ENCODE peak calls at places on chromosomes 16 and 17, in four cellular contexts. One of them, this sample, is unnamed.
A peak's percentile ranks its signal among the peaks of the same experiment; 100 is the strongest.

GRCh38 chr17:55717898-55718735 is 4.5 kb downstream of the TMEM100 start:
- DNase-seq in K562: peak; percentile 42
- DNase-seq in GM12878: no peak
- DNase-seq in HepG2: peak; percentile 78
- DNase-seq in this sample: peak; percentile 49

GRCh38 chr17:59746849-59747445 is 39.5 kb downstream of the VMP1 start:
- DNase-seq in HepG2: peak; percentile 62
- DNase-seq in GM12878: no peak
- DNase-seq in K562: peak; percentile 22
- DNase-seq in this sample: peak; percentile 18

GRCh38 chr16:74825941-74826340 is 51.3 kb upstream of the FA2H start:
- DNase-seq in HepG2: no peak
- DNase-seq in GM12878: no peak
- DNase-seq in K562: no peak
- DNase-seq in this sample: no peak

GRCh38 chr16:87160752-87161337 is 156.3 kb downstream of the C16orf95 start:
- DNase-seq in K562: no peak
- DNase-seq in HepG2: no peak
- DNase-seq in GM12878: no peak
- DNase-seq in this sample: no peak

GRCh38 chr17:5110816-5111215 is 862 bp downstream of the ZNF232 start:
- DNase-seq in GM12878: no peak
- DNase-seq in K562: no peak
- DNase-seq in HepG2: peak; percentile 10
- DNase-seq in this sample: no peak

GRCh38 chr16:87740909-87741424 is 24.8 kb downstream of the KLHDC4 start:
- DNase-seq in K562: no peak
- DNase-seq in GM12878: no peak
- DNase-seq in HepG2: no peak
- DNase-seq in this sample: no peak

GRCh38 chr17:19485800-19486340 is 47.8 kb upstream of the SLC47A1 start:
- DNase-seq in HepG2: no peak
- DNase-seq in GM12878: no peak
- DNase-seq in K562: no peak
- DNase-seq in this sample: no peak

GRCh38 chr17:42989726-42990652 is 8.2 kb upstream of the RPL27 start:
- DNase-seq in GM12878: no peak
- DNase-seq in K562: no peak
- DNase-seq in HepG2: peak; percentile 32
- DNase-seq in this sample: no peak

GRCh38 chr17:12037970-12038369 is 17.3 kb downstream of the MAP2K4 start:
- DNase-seq in GM12878: no peak
- DNase-seq in K562: no peak
- DNase-seq in HepG2: no peak
- DNase-seq in this sample: no peak

GRCh38 chr16:11759997-11760396 is 17.3 kb upstream of the TXNDC11 start:
- DNase-seq in GM12878: no peak
- DNase-seq in HepG2: no peak
- DNase-seq in K562: no peak
- DNase-seq in this sample: no peak

GRCh38 chr16:78321611-78322010 is 222.2 kb downstream of the WWOX start:
- DNase-seq in K562: no peak
- DNase-seq in GM12878: no peak
- DNase-seq in HepG2: no peak
- DNase-seq in this sample: no peak

GRCh38 chr16:86252596-86252995 is 257.7 kb upstream of the FOXF1 start:
- DNase-seq in HepG2: no peak
- DNase-seq in K562: peak; percentile 47
- DNase-seq in GM12878: no peak
- DNase-seq in this sample: peak; percentile 72

GRCh38 chr17:44110823-44111633 is 12.4 kb downstream of the HDAC5 start:
- DNase-seq in HepG2: peak; percentile 96
- DNase-seq in K562: peak; percentile 95
- DNase-seq in GM12878: peak; percentile 52
- DNase-seq in this sample: peak; percentile 77

GRCh38 chr17:63398680-63399079 is 47.4 kb downstream of the CYB561 start:
- DNase-seq in K562: no peak
- DNase-seq in GM12878: no peak
- DNase-seq in HepG2: no peak
- DNase-seq in this sample: no peak

GRCh38 chr17:29613371-29613837 is 9.3 kb downstream of the CORO6 start:
- DNase-seq in K562: no peak
- DNase-seq in HepG2: peak; percentile 77
- DNase-seq in GM12878: no peak
- DNase-seq in this sample: no peak

GRCh38 chr17:77783991-77784820 is 174.3 kb upstream of the TNRC6C start:
- DNase-seq in GM12878: no peak
- DNase-seq in K562: no peak
- DNase-seq in HepG2: no peak
- DNase-seq in this sample: no peak

GRCh38 chr16:16075463-16076399 is 126.3 kb downstream of the ABCC1 start:
- DNase-seq in GM12878: no peak
- DNase-seq in K562: no peak
- DNase-seq in HepG2: no peak
- DNase-seq in this sample: no peak

GRCh38 chr16:30619643-30620042 is 9.5 kb upstream of the ZNF689 start:
- DNase-seq in GM12878: no peak
- DNase-seq in HepG2: no peak
- DNase-seq in K562: no peak
- DNase-seq in this sample: no peak

GRCh38 chr17:57295526-57296023 is 39.3 kb downstream of the MSI2 start:
- DNase-seq in K562: no peak
- DNase-seq in GM12878: no peak
- DNase-seq in HepG2: no peak
- DNase-seq in this sample: no peak
- TF ChIP-seq TARDBP in K562: no peak
- TF ChIP-seq TARDBP in GM12878: no peak
- TF ChIP-seq TARDBP in HepG2: no peak
- TF ChIP-seq TARDBP in this sample: no peak

GRCh38 chr16:26195225-26195624 is 503.5 kb downstream of the HS3ST4 start:
- DNase-seq in GM12878: no peak
- DNase-seq in HepG2: no peak
- DNase-seq in K562: no peak
- DNase-seq in this sample: no peak
- TF ChIP-seq BHLHE40 in GM12878: no peak
- TF ChIP-seq BHLHE40 in HepG2: no peak
- TF ChIP-seq BHLHE40 in K562: no peak
- TF ChIP-seq BHLHE40 in this sample: no peak

GRCh38 chr17:9170336-9170735 is 149.0 kb downstream of the NTN1 start:
- DNase-seq in K562: no peak
- DNase-seq in GM12878: no peak
- DNase-seq in HepG2: no peak
- DNase-seq in this sample: no peak

GRCh38 chr17:9170822-9171221 is 149.5 kb downstream of the NTN1 start:
- DNase-seq in GM12878: no peak
- DNase-seq in HepG2: peak; percentile 54
- DNase-seq in K562: no peak
- DNase-seq in this sample: no peak

GRCh38 chr17:9166678-9167077 is 145.4 kb downstream of the NTN1 start:
- DNase-seq in HepG2: no peak
- DNase-seq in GM12878: no peak
- DNase-seq in K562: no peak
- DNase-seq in this sample: no peak

GRCh38 chr17:9173386-9173983 is 152.2 kb downstream of the NTN1 start:
- DNase-seq in GM12878: no peak
- DNase-seq in HepG2: no peak
- DNase-seq in K562: no peak
- DNase-seq in this sample: no peak

DNA sequence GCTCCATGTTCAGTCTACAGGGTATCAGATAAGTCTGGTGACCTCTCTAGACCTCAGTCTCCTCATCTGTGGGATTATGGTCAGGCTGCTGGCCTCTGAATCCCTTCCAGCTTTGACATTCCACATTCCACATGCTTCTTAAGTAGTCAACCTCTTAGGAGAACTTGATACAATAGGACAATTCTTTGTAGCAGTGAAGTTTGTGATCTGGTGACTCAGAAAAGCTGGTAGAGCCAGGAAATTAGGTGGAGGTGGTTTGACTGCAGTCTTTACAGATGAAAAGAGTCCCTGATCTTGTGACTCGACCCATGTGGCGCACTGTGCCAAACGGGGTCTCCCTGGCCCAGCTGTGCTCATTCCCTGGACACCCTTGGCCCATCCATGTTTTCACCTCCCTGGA is 147.8 kb downstream of the NTN1 start:
- DNase-seq in K562: no peak
- DNase-seq in HepG2: no peak
- DNase-seq in GM12878: no peak
- DNase-seq in this sample: no peak
- TF ChIP-seq TARDBP in K562: no peak
- TF ChIP-seq TARDBP in HepG2: no peak
- TF ChIP-seq TARDBP in GM12878: no peak
- TF ChIP-seq TARDBP in this sample: no peak

DNA sequence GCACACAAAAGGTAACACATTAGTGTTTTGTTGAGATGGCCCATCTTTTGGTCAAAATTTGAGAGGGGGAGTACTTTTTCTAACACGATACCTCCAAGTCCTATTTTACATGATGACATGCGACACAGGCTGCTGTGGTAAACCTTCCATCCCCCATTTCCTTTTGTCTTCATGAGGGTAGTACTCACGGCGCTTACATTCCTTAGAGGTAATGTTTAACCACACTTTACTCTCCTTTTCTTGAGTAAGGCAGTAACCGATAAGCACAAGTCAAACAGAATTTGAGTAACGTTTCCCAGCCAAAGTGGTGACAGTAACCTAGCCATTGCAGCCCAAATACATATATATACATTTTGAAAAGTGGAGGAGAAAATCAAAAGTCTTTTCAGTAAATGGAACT is 35.8 kb upstream of the PITPNM3 start:
- DNase-seq in HepG2: peak; percentile 78
- DNase-seq in K562: no peak
- DNase-seq in GM12878: no peak
- DNase-seq in this sample: no peak
- TF ChIP-seq BHLHE40 in HepG2: no peak
- TF ChIP-seq BHLHE40 in K562: no peak
- TF ChIP-seq BHLHE40 in GM12878: no peak
- TF ChIP-seq BHLHE40 in this sample: no peak

DNA sequence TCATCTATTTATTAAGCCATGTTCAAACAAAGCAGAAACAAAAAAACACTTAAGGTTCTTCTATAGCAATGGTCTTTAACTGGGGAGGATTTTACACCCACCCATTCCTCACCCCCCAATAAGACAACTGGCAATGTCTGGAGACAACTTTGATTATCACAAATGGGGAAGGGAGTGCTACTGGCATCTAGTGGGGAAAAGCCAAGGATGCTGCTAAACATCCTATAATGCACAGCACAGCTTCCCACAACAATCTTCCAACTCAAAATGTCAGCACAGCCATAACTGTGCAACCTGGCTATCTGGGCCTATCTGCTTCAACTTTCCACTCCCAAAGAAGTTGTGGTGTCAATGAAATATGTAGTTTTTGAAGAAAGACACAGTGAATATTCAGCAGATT is 1044.4 kb downstream of the CDH8 start:
- DNase-seq in K562: no peak
- DNase-seq in GM12878: no peak
- DNase-seq in HepG2: no peak
- DNase-seq in this sample: no peak
- TF ChIP-seq TARDBP in K562: no peak
- TF ChIP-seq TARDBP in GM12878: no peak
- TF ChIP-seq TARDBP in HepG2: no peak
- TF ChIP-seq TARDBP in this sample: no peak

GRCh38 chr16:56343661-56344517 is 81.5 kb downstream of the AMFR start:
- DNase-seq in GM12878: no peak
- DNase-seq in K562: no peak
- DNase-seq in HepG2: no peak
- DNase-seq in this sample: no peak
- TF ChIP-seq BHLHE40 in GM12878: no peak
- TF ChIP-seq BHLHE40 in K562: no peak
- TF ChIP-seq BHLHE40 in HepG2: no peak
- TF ChIP-seq BHLHE40 in this sample: no peak

GRCh38 chr17:61593404-61593803 is 2.4 kb upstream of the NACA2 start:
- DNase-seq in GM12878: no peak
- DNase-seq in K562: no peak
- DNase-seq in HepG2: no peak
- DNase-seq in this sample: no peak
- TF ChIP-seq TARDBP in GM12878: no peak
- TF ChIP-seq TARDBP in K562: no peak
- TF ChIP-seq TARDBP in HepG2: no peak
- TF ChIP-seq TARDBP in this sample: no peak

GRCh38 chr16:68276223-68276622 is 11.9 kb downstream of the SLC7A6 start:
- DNase-seq in HepG2: no peak
- DNase-seq in GM12878: no peak
- DNase-seq in K562: no peak
- DNase-seq in this sample: no peak
- TF ChIP-seq BHLHE40 in HepG2: no peak
- TF ChIP-seq BHLHE40 in GM12878: no peak
- TF ChIP-seq BHLHE40 in K562: no peak
- TF ChIP-seq BHLHE40 in this sample: no peak

GRCh38 chr17:68794636-68795503 is 160.3 kb downstream of the ABCA8 start:
- DNase-seq in K562: no peak
- DNase-seq in GM12878: no peak
- DNase-seq in HepG2: peak; percentile 41
- DNase-seq in this sample: no peak
- TF ChIP-seq TARDBP in K562: no peak
- TF ChIP-seq TARDBP in GM12878: no peak
- TF ChIP-seq TARDBP in HepG2: no peak
- TF ChIP-seq TARDBP in this sample: no peak

This sample was measured in HEK293T.